ENCODE peak calls at places on chromosomes 12 and 14, in ten cellular contexts. One of them, this sample, is unnamed. For H3K27me3, the result is how much of the 10 kb centered on the place peaks cover.

GRCh38 chr12:122965356-122965755 is 907 bp downstream of the ABCB9 start:
- DNase-seq in neural progenitor cell: peak
- DNase-seq in Panc1: no peak
- DNase-seq in tibial nerve: no peak
- DNase-seq in MG63: no peak
- DNase-seq in NT2/D1: no peak
- DNase-seq in colonic mucosa: no peak
- DNase-seq in CD4-positive, CD25-positive, alpha-beta regulatory T cell: no peak
- DNase-seq in MM.1S: no peak
- DNase-seq in GM23248: no peak
- DNase-seq in this sample: no peak

GRCh38 chr12:24820872-24821271 is 128.0 kb downstream of the BCAT1 start:
- DNase-seq in GM23248: peak
- DNase-seq in NT2/D1: no peak
- DNase-seq in colonic mucosa: no peak
- DNase-seq in neural progenitor cell: no peak
- DNase-seq in MM.1S: no peak
- DNase-seq in tibial nerve: no peak
- DNase-seq in MG63: peak
- DNase-seq in Panc1: no peak
- DNase-seq in CD4-positive, CD25-positive, alpha-beta regulatory T cell: no peak
- DNase-seq in this sample: no peak

GRCh38 chr12:85277900-85278597 is 2.0 kb upstream of the ALX1 start:
- DNase-seq in Panc1: no peak
- DNase-seq in tibial nerve: no peak
- DNase-seq in GM23248: no peak
- DNase-seq in neural progenitor cell: peak
- DNase-seq in CD4-positive, CD25-positive, alpha-beta regulatory T cell: no peak
- DNase-seq in colonic mucosa: no peak
- DNase-seq in NT2/D1: no peak
- DNase-seq in MG63: no peak
- DNase-seq in MM.1S: no peak
- DNase-seq in this sample: no peak

GRCh38 chr14:54935958-54936357 is 33.3 kb upstream of the GCH1 start:
- DNase-seq in neural progenitor cell: no peak
- DNase-seq in GM23248: peak
- DNase-seq in CD4-positive, CD25-positive, alpha-beta regulatory T cell: no peak
- DNase-seq in MM.1S: no peak
- DNase-seq in Panc1: no peak
- DNase-seq in colonic mucosa: no peak
- DNase-seq in tibial nerve: no peak
- DNase-seq in NT2/D1: no peak
- DNase-seq in MG63: no peak
- DNase-seq in this sample: no peak

GRCh38 chr14:101874001-101874400 is 90.4 kb upstream of the DYNC1H1 start:
- DNase-seq in neural progenitor cell: no peak
- DNase-seq in NT2/D1: no peak
- DNase-seq in colonic mucosa: no peak
- DNase-seq in GM23248: no peak
- DNase-seq in MM.1S: no peak
- DNase-seq in MG63: no peak
- DNase-seq in tibial nerve: no peak
- DNase-seq in Panc1: no peak
- DNase-seq in CD4-positive, CD25-positive, alpha-beta regulatory T cell: no peak
- DNase-seq in this sample: no peak

GRCh38 chr12:85798122-85798521 is 38.1 kb downstream of the RASSF9 start:
- DNase-seq in MG63: no peak
- DNase-seq in Panc1: no peak
- DNase-seq in MM.1S: no peak
- DNase-seq in GM23248: no peak
- DNase-seq in NT2/D1: no peak
- DNase-seq in colonic mucosa: no peak
- DNase-seq in neural progenitor cell: no peak
- DNase-seq in tibial nerve: no peak
- DNase-seq in CD4-positive, CD25-positive, alpha-beta regulatory T cell: no peak
- DNase-seq in this sample: no peak

GRCh38 chr12:66269757-66270383 is 32.4 kb upstream of the HELB start:
- DNase-seq in CD4-positive, CD25-positive, alpha-beta regulatory T cell: peak
- DNase-seq in MM.1S: peak
- DNase-seq in Panc1: peak
- DNase-seq in neural progenitor cell: peak
- DNase-seq in tibial nerve: no peak
- DNase-seq in GM23248: peak
- DNase-seq in MG63: no peak
- DNase-seq in NT2/D1: no peak
- DNase-seq in colonic mucosa: no peak
- DNase-seq in this sample: no peak

GRCh38 chr12:108442077-108442476 is 73.0 kb upstream of the FICD start:
- DNase-seq in neural progenitor cell: peak
- DNase-seq in tibial nerve: no peak
- DNase-seq in NT2/D1: peak
- DNase-seq in colonic mucosa: no peak
- DNase-seq in MG63: no peak
- DNase-seq in CD4-positive, CD25-positive, alpha-beta regulatory T cell: no peak
- DNase-seq in Panc1: no peak
- DNase-seq in GM23248: no peak
- DNase-seq in MM.1S: no peak
- DNase-seq in this sample: no peak

GRCh38 chr12:106732890-106733289 is 41.6 kb upstream of the RIC8B start:
- DNase-seq in Panc1: no peak
- DNase-seq in neural progenitor cell: no peak
- DNase-seq in MM.1S: no peak
- DNase-seq in CD4-positive, CD25-positive, alpha-beta regulatory T cell: no peak
- DNase-seq in tibial nerve: no peak
- DNase-seq in GM23248: no peak
- DNase-seq in NT2/D1: no peak
- DNase-seq in MG63: no peak
- DNase-seq in colonic mucosa: no peak
- DNase-seq in this sample: no peak

GRCh38 chr12:107349008-107349747 is 255.8 kb upstream of the CRY1 start:
- DNase-seq in CD4-positive, CD25-positive, alpha-beta regulatory T cell: no peak
- DNase-seq in MG63: peak
- DNase-seq in tibial nerve: peak
- DNase-seq in NT2/D1: peak
- DNase-seq in neural progenitor cell: peak
- DNase-seq in Panc1: peak
- DNase-seq in MM.1S: no peak
- DNase-seq in GM23248: peak
- DNase-seq in colonic mucosa: peak
- DNase-seq in this sample: no peak

GRCh38 chr14:96581902-96582640 is 79.9 kb downstream of the PAPOLA start:
- DNase-seq in NT2/D1: no peak
- DNase-seq in colonic mucosa: peak
- DNase-seq in neural progenitor cell: no peak
- DNase-seq in Panc1: no peak
- DNase-seq in tibial nerve: no peak
- DNase-seq in MM.1S: no peak
- DNase-seq in GM23248: peak
- DNase-seq in MG63: no peak
- DNase-seq in CD4-positive, CD25-positive, alpha-beta regulatory T cell: no peak
- DNase-seq in this sample: no peak

GRCh38 chr14:91339076-91339475 is 78.5 kb downstream of the CCDC88C start:
- DNase-seq in MM.1S: no peak
- DNase-seq in NT2/D1: no peak
- DNase-seq in neural progenitor cell: no peak
- DNase-seq in MG63: no peak
- DNase-seq in GM23248: no peak
- DNase-seq in colonic mucosa: no peak
- DNase-seq in tibial nerve: no peak
- DNase-seq in Panc1: no peak
- DNase-seq in CD4-positive, CD25-positive, alpha-beta regulatory T cell: no peak
- DNase-seq in this sample: no peak

DNA sequence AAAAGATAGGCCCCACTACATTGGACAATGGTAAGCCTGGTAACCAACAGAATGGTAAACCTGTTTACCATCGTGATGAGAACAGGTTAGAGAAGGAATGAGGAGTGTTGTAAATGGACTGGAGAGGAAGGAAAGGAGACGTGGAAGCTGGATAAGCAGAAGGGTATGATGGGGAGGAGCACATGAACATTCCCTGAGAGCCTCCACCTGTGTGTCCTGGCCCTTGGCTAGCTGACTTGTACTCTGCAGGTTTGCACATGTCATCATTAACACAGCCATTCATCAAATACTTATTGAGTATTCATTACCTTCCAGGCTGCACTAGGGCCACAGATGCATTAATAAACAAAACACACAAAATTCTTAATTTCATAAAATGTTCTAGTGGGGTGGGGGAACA is 4.3 kb upstream of the IL26 start:
- DNase-seq in MG63: no peak
- DNase-seq in tibial nerve: no peak
- DNase-seq in NT2/D1: no peak
- DNase-seq in colonic mucosa: no peak
- DNase-seq in Panc1: no peak
- DNase-seq in GM23248: no peak
- DNase-seq in neural progenitor cell: no peak
- DNase-seq in MM.1S: no peak
- DNase-seq in CD4-positive, CD25-positive, alpha-beta regulatory T cell: no peak
- DNase-seq in this sample: no peak
- H3K4me3 ChIP-seq in MG63: no peak
- H3K4me3 ChIP-seq in tibial nerve: no peak
- H3K4me3 ChIP-seq in NT2/D1: no peak
- H3K4me3 ChIP-seq in colonic mucosa: no peak
- H3K4me3 ChIP-seq in Panc1: no peak
- H3K4me3 ChIP-seq in GM23248: no peak
- H3K4me3 ChIP-seq in neural progenitor cell: no peak
- H3K4me3 ChIP-seq in MM.1S: no peak
- H3K4me3 ChIP-seq in CD4-positive, CD25-positive, alpha-beta regulatory T cell: no peak
- H3K4me3 ChIP-seq in this sample: no peak

GRCh38 chr12:52210925-52211650 is 19.3 kb upstream of the KRT80 start:
- DNase-seq in CD4-positive, CD25-positive, alpha-beta regulatory T cell: no peak
- DNase-seq in neural progenitor cell: no peak
- DNase-seq in Panc1: no peak
- DNase-seq in NT2/D1: no peak
- DNase-seq in MM.1S: no peak
- DNase-seq in GM23248: no peak
- DNase-seq in tibial nerve: peak
- DNase-seq in colonic mucosa: no peak
- DNase-seq in MG63: no peak
- DNase-seq in this sample: no peak
- H3K27me3 ChIP-seq in CD4-positive, CD25-positive, alpha-beta regulatory T cell: under half
- H3K27me3 ChIP-seq in neural progenitor cell: under half
- H3K27me3 ChIP-seq in Panc1: under half
- H3K27me3 ChIP-seq in NT2/D1: under half
- H3K27me3 ChIP-seq in MM.1S: half or more
- H3K27me3 ChIP-seq in GM23248: under half
- H3K27me3 ChIP-seq in tibial nerve: under half
- H3K27me3 ChIP-seq in colonic mucosa: under half
- H3K27me3 ChIP-seq in MG63: under half
- H3K27me3 ChIP-seq in this sample: under half

GRCh38 chr12:92466391-92467305 is 236.1 kb upstream of the PLEKHG7 start:
- DNase-seq in NT2/D1: peak
- DNase-seq in neural progenitor cell: peak
- DNase-seq in MG63: no peak
- DNase-seq in Panc1: no peak
- DNase-seq in GM23248: no peak
- DNase-seq in tibial nerve: no peak
- DNase-seq in MM.1S: peak
- DNase-seq in CD4-positive, CD25-positive, alpha-beta regulatory T cell: no peak
- DNase-seq in colonic mucosa: no peak
- DNase-seq in this sample: no peak

GRCh38 chr12:92463171-92463570 is 239.6 kb upstream of the PLEKHG7 start:
- DNase-seq in neural progenitor cell: no peak
- DNase-seq in colonic mucosa: no peak
- DNase-seq in MM.1S: no peak
- DNase-seq in Panc1: no peak
- DNase-seq in tibial nerve: no peak
- DNase-seq in CD4-positive, CD25-positive, alpha-beta regulatory T cell: no peak
- DNase-seq in MG63: no peak
- DNase-seq in GM23248: no peak
- DNase-seq in NT2/D1: no peak
- DNase-seq in this sample: no peak

GRCh38 chr12:92462527-92462926 is 240.3 kb upstream of the PLEKHG7 start:
- DNase-seq in colonic mucosa: no peak
- DNase-seq in GM23248: no peak
- DNase-seq in NT2/D1: no peak
- DNase-seq in neural progenitor cell: no peak
- DNase-seq in MM.1S: peak
- DNase-seq in Panc1: no peak
- DNase-seq in tibial nerve: no peak
- DNase-seq in MG63: no peak
- DNase-seq in CD4-positive, CD25-positive, alpha-beta regulatory T cell: no peak
- DNase-seq in this sample: no peak

GRCh38 chr12:92465786-92466185 is 237.0 kb upstream of the PLEKHG7 start:
- DNase-seq in NT2/D1: no peak
- DNase-seq in colonic mucosa: no peak
- DNase-seq in tibial nerve: no peak
- DNase-seq in GM23248: no peak
- DNase-seq in MM.1S: no peak
- DNase-seq in neural progenitor cell: no peak
- DNase-seq in Panc1: no peak
- DNase-seq in CD4-positive, CD25-positive, alpha-beta regulatory T cell: no peak
- DNase-seq in MG63: no peak
- DNase-seq in this sample: no peak

DNA sequence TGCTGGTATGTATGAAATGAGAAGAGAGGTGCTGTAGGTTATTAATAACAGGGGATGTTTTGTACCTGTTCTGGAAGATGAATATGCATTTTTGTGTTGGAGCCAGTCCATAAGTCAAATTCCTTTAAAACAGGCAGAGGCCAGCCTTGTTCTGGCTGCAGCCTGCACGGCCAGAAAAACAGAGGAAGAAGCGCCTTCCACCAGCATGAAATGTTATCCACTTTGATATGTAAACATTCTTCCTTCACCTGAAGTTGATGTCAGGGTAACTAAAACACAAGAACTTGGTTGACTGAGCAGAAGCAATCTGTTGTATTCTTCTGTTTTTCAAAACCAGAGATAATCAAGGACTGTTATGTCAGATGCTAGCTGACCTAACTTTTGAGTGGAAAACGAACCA is 237.9 kb upstream of the PLEKHG7 start:
- DNase-seq in Panc1: no peak
- DNase-seq in GM23248: no peak
- DNase-seq in CD4-positive, CD25-positive, alpha-beta regulatory T cell: no peak
- DNase-seq in colonic mucosa: no peak
- DNase-seq in tibial nerve: no peak
- DNase-seq in MM.1S: no peak
- DNase-seq in NT2/D1: no peak
- DNase-seq in MG63: no peak
- DNase-seq in neural progenitor cell: no peak
- DNase-seq in this sample: no peak
- H3K4me3 ChIP-seq in Panc1: no peak
- H3K4me3 ChIP-seq in GM23248: no peak
- H3K4me3 ChIP-seq in CD4-positive, CD25-positive, alpha-beta regulatory T cell: no peak
- H3K4me3 ChIP-seq in colonic mucosa: no peak
- H3K4me3 ChIP-seq in tibial nerve: no peak
- H3K4me3 ChIP-seq in MM.1S: no peak
- H3K4me3 ChIP-seq in NT2/D1: no peak
- H3K4me3 ChIP-seq in MG63: no peak
- H3K4me3 ChIP-seq in neural progenitor cell: no peak
- H3K4me3 ChIP-seq in this sample: no peak

DNA sequence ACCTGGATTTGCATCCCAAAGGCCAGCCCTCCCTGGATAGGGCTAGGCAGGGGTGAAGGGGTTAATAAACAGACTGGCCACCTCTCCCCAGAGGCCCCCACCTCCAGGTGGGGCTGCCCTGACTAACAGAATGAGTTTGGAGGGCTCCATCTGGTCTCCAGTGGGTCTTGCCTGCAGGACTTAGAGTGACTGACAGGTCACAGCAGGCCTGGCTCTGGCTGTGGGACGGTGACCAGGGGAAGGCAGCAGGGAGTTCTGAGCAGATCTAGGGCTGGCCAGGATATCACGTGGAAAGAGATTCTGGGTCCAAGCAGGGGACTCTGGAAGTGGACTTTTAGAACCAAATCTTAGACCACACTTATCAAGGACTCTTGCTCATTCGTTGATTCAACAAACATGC is 40.9 kb upstream of the LHX5 start:
- DNase-seq in Panc1: no peak
- DNase-seq in GM23248: no peak
- DNase-seq in neural progenitor cell: peak
- DNase-seq in MG63: no peak
- DNase-seq in tibial nerve: no peak
- DNase-seq in CD4-positive, CD25-positive, alpha-beta regulatory T cell: no peak
- DNase-seq in MM.1S: no peak
- DNase-seq in colonic mucosa: no peak
- DNase-seq in NT2/D1: no peak
- DNase-seq in this sample: no peak
- H3K27me3 ChIP-seq in Panc1: under half
- H3K27me3 ChIP-seq in GM23248: under half
- H3K27me3 ChIP-seq in neural progenitor cell: under half
- H3K27me3 ChIP-seq in MG63: under half
- H3K27me3 ChIP-seq in tibial nerve: under half
- H3K27me3 ChIP-seq in CD4-positive, CD25-positive, alpha-beta regulatory T cell: under half
- H3K27me3 ChIP-seq in MM.1S: under half
- H3K27me3 ChIP-seq in colonic mucosa: under half
- H3K27me3 ChIP-seq in NT2/D1: under half
- H3K27me3 ChIP-seq in this sample: under half

This sample was measured in BJ.